ENCODE peak calls at places on chromosomes 5 and 9, in five cellular contexts. S is activated T-cell treated with anti-CD3 and anti-CD28 coated beads, Interleukin-2, amount 50 U/mL, for 72 hours; F is heart right ventricle; T is keratinocyte; J is OCI-M1. P is an unnamed sample.

GRCh38 chr5:135535820-135536801 is at the start of gene NEUROG1:
- DNase-seq in J (no peak), F (no peak), T (no peak), S (no peak), P (no peak)

GRCh38 chr9:88037285-88037845 is 63.0 kb upstream of the CDK20 start:
- DNase-seq in F (no peak), J (peak), S (no peak), T (no peak), P (no peak)

GRCh38 chr9:99823392-99824377 is 2.0 kb downstream of the NR4A3 start:
- DNase-seq in J (peak), F (peak), S (peak), T (no peak), P (no peak)

GRCh38 chr9:65411901-65412300 is 126.9 kb upstream of the FOXD4L5 start:
- DNase-seq in J (no peak), T (no peak), S (no peak), F (no peak), P (no peak)

GRCh38 chr5:120512068-120512467 is 48.0 kb downstream of the PRR16 start:
- DNase-seq in J (peak), T (no peak), F (no peak), S (no peak), P (no peak)

GRCh38 chr9:93171261-93171660 is 12.7 kb upstream of the WNK2 start:
- DNase-seq in J (peak), T (no peak), S (no peak), F (no peak), P (no peak)

GRCh38 chr9:137434498-137435380 is 6.4 kb downstream of the ENTPD8 start:
- DNase-seq in F (no peak), T (no peak), S (no peak), J (no peak), P (no peak)

GRCh38 chr9:7185612-7186011 is 427.8 kb downstream of the KDM4C start:
- DNase-seq in J (no peak), F (no peak), S (no peak), T (peak), P (peak)

GRCh38 chr9:134558124-134558805 is 83.3 kb upstream of the COL5A1 start:
- DNase-seq in S (no peak), J (no peak), T (no peak), F (no peak), P (no peak)

GRCh38 chr9:17481565-17481964 is 97.3 kb upstream of the SH3GL2 start:
- DNase-seq in T (no peak), J (no peak), S (no peak), F (no peak), P (no peak)

GRCh38 chr5:56409331-56410190 is 176.4 kb upstream of the ANKRD55 start:
- DNase-seq in F (peak), S (no peak), T (no peak), J (peak), P (peak)

GRCh38 chr9:87243602-87244001 is 254.1 kb upstream of the DAPK1 start:
- DNase-seq in T (no peak), J (no peak), F (no peak), S (no peak), P (no peak)

GRCh38 chr9:75455444-75455921 is 367.2 kb downstream of the OSTF1 start:
- DNase-seq in S (no peak), J (no peak), F (peak), T (no peak), P (peak)

GRCh38 chr5:36696059-36696673 is 89.8 kb downstream of the SLC1A3 start:
- DNase-seq in S (peak), J (peak), T (peak), F (peak), P (peak)

GRCh38 chr9:33469891-33470290 is 3.8 kb downstream of the NOL6 start:
- DNase-seq in T (no peak), S (no peak), F (no peak), J (no peak), P (no peak)

GRCh38 chr5:126052791-126053190 is 370.4 kb upstream of the GRAMD2B start:
- DNase-seq in J (no peak), T (no peak), S (no peak), F (no peak), P (no peak)